ENCODE peak calls at places on chromosome 9, in eight cellular contexts. One of them, this sample, is unnamed.

GRCh38 chr9:105444130-105444529 is 3.7 kb upstream of the FSD1L start:
- DNase-seq in A549: no peak
- DNase-seq in left ventricle myocardium inferior: no peak
- DNase-seq in glutamatergic neuron: no peak
- DNase-seq in nephron progenitor cell: no peak
- DNase-seq in vagina: no peak
- DNase-seq in fibroblast of lung: no peak
- DNase-seq in CD4-positive, alpha-beta T cell: no peak
- DNase-seq in this sample: no peak

GRCh38 chr9:137441289-137441934 is at the start of gene ENTPD8:
- DNase-seq in A549: peak
- DNase-seq in left ventricle myocardium inferior: no peak
- DNase-seq in glutamatergic neuron: peak
- DNase-seq in nephron progenitor cell: peak
- DNase-seq in vagina: no peak
- DNase-seq in fibroblast of lung: no peak
- DNase-seq in CD4-positive, alpha-beta T cell: no peak
- DNase-seq in this sample: no peak

GRCh38 chr9:73780916-73781315 is 629.3 kb downstream of the ANXA1 start:
- DNase-seq in A549: peak
- DNase-seq in left ventricle myocardium inferior: no peak
- DNase-seq in glutamatergic neuron: no peak
- DNase-seq in nephron progenitor cell: no peak
- DNase-seq in vagina: no peak
- DNase-seq in fibroblast of lung: peak
- DNase-seq in CD4-positive, alpha-beta T cell: no peak
- DNase-seq in this sample: no peak

GRCh38 chr9:19998823-19999455 is 210.1 kb upstream of the SLC24A2 start:
- DNase-seq in A549: no peak
- DNase-seq in left ventricle myocardium inferior: no peak
- DNase-seq in glutamatergic neuron: no peak
- DNase-seq in nephron progenitor cell: no peak
- DNase-seq in vagina: no peak
- DNase-seq in fibroblast of lung: no peak
- DNase-seq in CD4-positive, alpha-beta T cell: no peak
- DNase-seq in this sample: no peak

GRCh38 chr9:70983723-70984280 is 137.6 kb downstream of the TRPM3 start:
- DNase-seq in A549: no peak
- DNase-seq in left ventricle myocardium inferior: no peak
- DNase-seq in glutamatergic neuron: no peak
- DNase-seq in nephron progenitor cell: no peak
- DNase-seq in vagina: no peak
- DNase-seq in fibroblast of lung: no peak
- DNase-seq in CD4-positive, alpha-beta T cell: no peak
- DNase-seq in this sample: no peak

GRCh38 chr9:133453651-133454050 is 6.1 kb upstream of the CACFD1 start:
- DNase-seq in A549: no peak
- DNase-seq in left ventricle myocardium inferior: no peak
- DNase-seq in glutamatergic neuron: no peak
- DNase-seq in nephron progenitor cell: no peak
- DNase-seq in vagina: no peak
- DNase-seq in fibroblast of lung: no peak
- DNase-seq in CD4-positive, alpha-beta T cell: no peak
- DNase-seq in this sample: no peak

GRCh38 chr9:83307051-83307724 is 231.0 kb downstream of the FRMD3 start:
- DNase-seq in A549: no peak
- DNase-seq in left ventricle myocardium inferior: no peak
- DNase-seq in glutamatergic neuron: no peak
- DNase-seq in nephron progenitor cell: no peak
- DNase-seq in vagina: no peak
- DNase-seq in fibroblast of lung: no peak
- DNase-seq in CD4-positive, alpha-beta T cell: no peak
- DNase-seq in this sample: no peak

GRCh38 chr9:2116073-2116472 is 100.9 kb downstream of the SMARCA2 start:
- DNase-seq in A549: peak
- DNase-seq in left ventricle myocardium inferior: no peak
- DNase-seq in glutamatergic neuron: peak
- DNase-seq in nephron progenitor cell: no peak
- DNase-seq in vagina: no peak
- DNase-seq in fibroblast of lung: peak
- DNase-seq in CD4-positive, alpha-beta T cell: no peak
- DNase-seq in this sample: no peak

GRCh38 chr9:91033802-91034201 is 232.2 kb downstream of the SYK start:
- DNase-seq in A549: peak
- DNase-seq in left ventricle myocardium inferior: no peak
- DNase-seq in glutamatergic neuron: no peak
- DNase-seq in nephron progenitor cell: peak
- DNase-seq in vagina: no peak
- DNase-seq in fibroblast of lung: no peak
- DNase-seq in CD4-positive, alpha-beta T cell: peak
- DNase-seq in this sample: no peak

GRCh38 chr9:110189001-110189400 is 19.0 kb downstream of the C9orf152 start:
- DNase-seq in A549: peak
- DNase-seq in left ventricle myocardium inferior: peak
- DNase-seq in glutamatergic neuron: no peak
- DNase-seq in nephron progenitor cell: no peak
- DNase-seq in vagina: no peak
- DNase-seq in fibroblast of lung: peak
- DNase-seq in CD4-positive, alpha-beta T cell: no peak
- DNase-seq in this sample: no peak

GRCh38 chr9:70021026-70021571 is 22.5 kb upstream of the MAMDC2 start:
- DNase-seq in A549: no peak
- DNase-seq in left ventricle myocardium inferior: peak
- DNase-seq in glutamatergic neuron: no peak
- DNase-seq in nephron progenitor cell: no peak
- DNase-seq in vagina: no peak
- DNase-seq in fibroblast of lung: peak
- DNase-seq in CD4-positive, alpha-beta T cell: no peak
- DNase-seq in this sample: no peak

GRCh38 chr9:83219154-83219923 is 156.4 kb upstream of the RASEF start:
- DNase-seq in A549: peak
- DNase-seq in left ventricle myocardium inferior: peak
- DNase-seq in glutamatergic neuron: peak
- DNase-seq in nephron progenitor cell: peak
- DNase-seq in vagina: no peak
- DNase-seq in fibroblast of lung: peak
- DNase-seq in CD4-positive, alpha-beta T cell: no peak
- DNase-seq in this sample: peak

GRCh38 chr9:1083325-1083913 is 33.3 kb downstream of the DMRT2 start:
- DNase-seq in A549: peak
- DNase-seq in left ventricle myocardium inferior: peak
- DNase-seq in glutamatergic neuron: peak
- DNase-seq in nephron progenitor cell: peak
- DNase-seq in vagina: no peak
- DNase-seq in fibroblast of lung: no peak
- DNase-seq in CD4-positive, alpha-beta T cell: no peak
- DNase-seq in this sample: peak

GRCh38 chr9:13865869-13866268 is 448.1 kb downstream of the NFIB start:
- DNase-seq in A549: no peak
- DNase-seq in left ventricle myocardium inferior: no peak
- DNase-seq in glutamatergic neuron: no peak
- DNase-seq in nephron progenitor cell: no peak
- DNase-seq in vagina: no peak
- DNase-seq in fibroblast of lung: no peak
- DNase-seq in CD4-positive, alpha-beta T cell: no peak
- DNase-seq in this sample: no peak

GRCh38 chr9:130074391-130075115 is 20.8 kb downstream of the GPR107 start:
- DNase-seq in A549: no peak
- DNase-seq in left ventricle myocardium inferior: no peak
- DNase-seq in glutamatergic neuron: no peak
- DNase-seq in nephron progenitor cell: no peak
- DNase-seq in vagina: no peak
- DNase-seq in fibroblast of lung: no peak
- DNase-seq in CD4-positive, alpha-beta T cell: no peak
- DNase-seq in this sample: no peak

GRCh38 chr9:68552700-68553099 is 12.0 kb upstream of the TMEM252 start:
- DNase-seq in A549: peak
- DNase-seq in left ventricle myocardium inferior: no peak
- DNase-seq in glutamatergic neuron: no peak
- DNase-seq in nephron progenitor cell: no peak
- DNase-seq in vagina: no peak
- DNase-seq in fibroblast of lung: peak
- DNase-seq in CD4-positive, alpha-beta T cell: no peak
- DNase-seq in this sample: no peak

GRCh38 chr9:130954317-130954716 is 15.3 kb upstream of the FIBCD1 start:
- DNase-seq in A549: no peak
- DNase-seq in left ventricle myocardium inferior: no peak
- DNase-seq in glutamatergic neuron: no peak
- DNase-seq in nephron progenitor cell: no peak
- DNase-seq in vagina: no peak
- DNase-seq in fibroblast of lung: no peak
- DNase-seq in CD4-positive, alpha-beta T cell: no peak
- DNase-seq in this sample: no peak

GRCh38 chr9:127825319-127826051 is 22.8 kb downstream of the FPGS start:
- DNase-seq in A549: peak
- DNase-seq in left ventricle myocardium inferior: peak
- DNase-seq in glutamatergic neuron: peak
- DNase-seq in nephron progenitor cell: peak
- DNase-seq in vagina: no peak
- DNase-seq in fibroblast of lung: no peak
- DNase-seq in CD4-positive, alpha-beta T cell: no peak
- DNase-seq in this sample: no peak

GRCh38 chr9:37650873-37651768 is at the start of gene FRMPD1:
- DNase-seq in A549: peak
- DNase-seq in left ventricle myocardium inferior: peak
- DNase-seq in glutamatergic neuron: no peak
- DNase-seq in nephron progenitor cell: no peak
- DNase-seq in vagina: no peak
- DNase-seq in fibroblast of lung: peak
- DNase-seq in CD4-positive, alpha-beta T cell: peak
- DNase-seq in this sample: peak

GRCh38 chr9:95201201-95201600 is 116.3 kb downstream of the FANCC start:
- DNase-seq in A549: no peak
- DNase-seq in left ventricle myocardium inferior: no peak
- DNase-seq in glutamatergic neuron: no peak
- DNase-seq in nephron progenitor cell: no peak
- DNase-seq in vagina: no peak
- DNase-seq in fibroblast of lung: peak
- DNase-seq in CD4-positive, alpha-beta T cell: no peak
- DNase-seq in this sample: no peak

GRCh38 chr9:17824191-17824926 is 245.5 kb downstream of the SH3GL2 start:
- DNase-seq in A549: no peak
- DNase-seq in left ventricle myocardium inferior: no peak
- DNase-seq in glutamatergic neuron: no peak
- DNase-seq in nephron progenitor cell: no peak
- DNase-seq in vagina: no peak
- DNase-seq in fibroblast of lung: no peak
- DNase-seq in CD4-positive, alpha-beta T cell: no peak
- DNase-seq in this sample: no peak

GRCh38 chr9:16290169-16290568 is 580.3 kb downstream of the BNC2 start:
- DNase-seq in A549: no peak
- DNase-seq in left ventricle myocardium inferior: no peak
- DNase-seq in glutamatergic neuron: no peak
- DNase-seq in nephron progenitor cell: no peak
- DNase-seq in vagina: no peak
- DNase-seq in fibroblast of lung: no peak
- DNase-seq in CD4-positive, alpha-beta T cell: no peak
- DNase-seq in this sample: no peak
- TF ChIP-seq CTCF in A549: no peak
- TF ChIP-seq CTCF in left ventricle myocardium inferior: no peak
- TF ChIP-seq CTCF in glutamatergic neuron: no peak
- TF ChIP-seq CTCF in nephron progenitor cell: no peak
- TF ChIP-seq CTCF in vagina: no peak
- TF ChIP-seq CTCF in fibroblast of lung: no peak
- TF ChIP-seq CTCF in CD4-positive, alpha-beta T cell: no peak
- TF ChIP-seq CTCF in this sample: no peak

GRCh38 chr9:136138566-136138965 is 19.9 kb upstream of the TMEM250 start:
- DNase-seq in A549: peak
- DNase-seq in left ventricle myocardium inferior: no peak
- DNase-seq in glutamatergic neuron: peak
- DNase-seq in nephron progenitor cell: peak
- DNase-seq in vagina: no peak
- DNase-seq in fibroblast of lung: peak
- DNase-seq in CD4-positive, alpha-beta T cell: no peak
- DNase-seq in this sample: peak
- TF ChIP-seq CTCF in A549: peak
- TF ChIP-seq CTCF in left ventricle myocardium inferior: peak
- TF ChIP-seq CTCF in glutamatergic neuron: peak
- TF ChIP-seq CTCF in nephron progenitor cell: peak
- TF ChIP-seq CTCF in vagina: no peak
- TF ChIP-seq CTCF in fibroblast of lung: no peak
- TF ChIP-seq CTCF in CD4-positive, alpha-beta T cell: no peak
- TF ChIP-seq CTCF in this sample: no peak

GRCh38 chr9:86854898-86855523 is 92.3 kb downstream of the GAS1 start:
- DNase-seq in A549: peak
- DNase-seq in left ventricle myocardium inferior: no peak
- DNase-seq in glutamatergic neuron: peak
- DNase-seq in nephron progenitor cell: peak
- DNase-seq in vagina: no peak
- DNase-seq in fibroblast of lung: peak
- DNase-seq in CD4-positive, alpha-beta T cell: no peak
- DNase-seq in this sample: no peak

GRCh38 chr9:86856259-86856658 is 91.0 kb downstream of the GAS1 start:
- DNase-seq in A549: no peak
- DNase-seq in left ventricle myocardium inferior: no peak
- DNase-seq in glutamatergic neuron: no peak
- DNase-seq in nephron progenitor cell: no peak
- DNase-seq in vagina: no peak
- DNase-seq in fibroblast of lung: peak
- DNase-seq in CD4-positive, alpha-beta T cell: no peak
- DNase-seq in this sample: no peak

GRCh38 chr9:86859056-86859455 is 88.2 kb downstream of the GAS1 start:
- DNase-seq in A549: no peak
- DNase-seq in left ventricle myocardium inferior: no peak
- DNase-seq in glutamatergic neuron: no peak
- DNase-seq in nephron progenitor cell: no peak
- DNase-seq in vagina: no peak
- DNase-seq in fibroblast of lung: no peak
- DNase-seq in CD4-positive, alpha-beta T cell: no peak
- DNase-seq in this sample: no peak

GRCh38 chr9:86865957-86866356 is 81.3 kb downstream of the GAS1 start:
- DNase-seq in A549: no peak
- DNase-seq in left ventricle myocardium inferior: no peak
- DNase-seq in glutamatergic neuron: no peak
- DNase-seq in nephron progenitor cell: no peak
- DNase-seq in vagina: no peak
- DNase-seq in fibroblast of lung: no peak
- DNase-seq in CD4-positive, alpha-beta T cell: no peak
- DNase-seq in this sample: no peak

GRCh38 chr9:86859966-86860365 is 87.3 kb downstream of the GAS1 start:
- DNase-seq in A549: no peak
- DNase-seq in left ventricle myocardium inferior: no peak
- DNase-seq in glutamatergic neuron: no peak
- DNase-seq in nephron progenitor cell: no peak
- DNase-seq in vagina: no peak
- DNase-seq in fibroblast of lung: no peak
- DNase-seq in CD4-positive, alpha-beta T cell: no peak
- DNase-seq in this sample: no peak
- TF ChIP-seq CTCF in A549: no peak
- TF ChIP-seq CTCF in left ventricle myocardium inferior: no peak
- TF ChIP-seq CTCF in glutamatergic neuron: no peak
- TF ChIP-seq CTCF in nephron progenitor cell: no peak
- TF ChIP-seq CTCF in vagina: no peak
- TF ChIP-seq CTCF in fibroblast of lung: no peak
- TF ChIP-seq CTCF in CD4-positive, alpha-beta T cell: no peak
- TF ChIP-seq CTCF in this sample: no peak

GRCh38 chr9:80605129-80605528 is 1033.4 kb downstream of the TLE4 start:
- DNase-seq in A549: peak
- DNase-seq in left ventricle myocardium inferior: no peak
- DNase-seq in glutamatergic neuron: no peak
- DNase-seq in nephron progenitor cell: no peak
- DNase-seq in vagina: no peak
- DNase-seq in fibroblast of lung: peak
- DNase-seq in CD4-positive, alpha-beta T cell: no peak
- DNase-seq in this sample: no peak
- TF ChIP-seq CTCF in A549: peak
- TF ChIP-seq CTCF in left ventricle myocardium inferior: peak
- TF ChIP-seq CTCF in glutamatergic neuron: peak
- TF ChIP-seq CTCF in nephron progenitor cell: peak
- TF ChIP-seq CTCF in vagina: no peak
- TF ChIP-seq CTCF in fibroblast of lung: peak
- TF ChIP-seq CTCF in CD4-positive, alpha-beta T cell: no peak
- TF ChIP-seq CTCF in this sample: no peak

This sample was measured in left lung.